ENCODE peak calls at places on chromosomes 16 and 17, in nine cellular contexts. R is PC-9, M is AG04449, B is fibroblast of the aortic adventitia, U is lower lobe of right lung, F is heart right ventricle, S is astrocyte, Z is SK-N-SH, K is HFF-Myc. W is an unnamed sample.

GRCh38 chr17:79941088-79942010 is 94.3 kb downstream of the TBC1D16 start:
- DNase-seq in U (peak), Z (no peak), M (no peak), F (no peak), S (no peak), K (no peak), R (no peak), B (no peak), W (peak)

GRCh38 chr17:39679521-39680192 is 8.2 kb downstream of the PGAP3 start:
- DNase-seq in U (no peak), S (no peak), F (no peak), R (no peak), B (no peak), K (no peak), M (no peak), Z (no peak), W (no peak)

GRCh38 chr16:53511084-53511402 is 8.0 kb upstream of the AKTIP start:
- DNase-seq in M (no peak), F (no peak), Z (no peak), K (no peak), B (no peak), R (no peak), U (no peak), S (no peak), W (no peak)

GRCh38 chr16:24681793-24682192 is 47.7 kb upstream of the TNRC6A start:
- DNase-seq in S (no peak), F (no peak), B (peak), R (peak), M (no peak), K (no peak), Z (no peak), U (no peak), W (no peak)

GRCh38 chr16:4200781-4201137 is 41.1 kb downstream of the SRL start:
- DNase-seq in S (peak), B (peak), F (no peak), M (no peak), U (no peak), R (peak), Z (no peak), K (no peak), W (no peak)

GRCh38 chr16:80616362-80616761 is 75.6 kb downstream of the DYNLRB2 start:
- DNase-seq in M (no peak), S (no peak), R (no peak), U (no peak), Z (no peak), K (no peak), B (no peak), F (no peak), W (no peak)

GRCh38 chr17:28975634-28976033 is 24.3 kb upstream of the PHF12 start:
- DNase-seq in K (no peak), B (no peak), R (no peak), Z (no peak), F (no peak), S (no peak), U (no peak), M (no peak), W (no peak)

GRCh38 chr17:27430882-27431491 is 25.3 kb upstream of the KSR1 start:
- DNase-seq in Z (peak), U (no peak), B (peak), S (no peak), R (no peak), K (peak), F (peak), M (no peak), W (peak)

GRCh38 chr16:10930755-10931093 is 11.5 kb downstream of the DEXI start:
- DNase-seq in M (no peak), R (no peak), Z (no peak), U (no peak), K (no peak), B (no peak), S (no peak), F (no peak), W (no peak)

GRCh38 chr17:5225668-5226457 is 8.8 kb downstream of the SCIMP start:
- DNase-seq in M (no peak), B (no peak), R (no peak), Z (no peak), K (no peak), F (no peak), S (no peak), U (no peak), W (no peak)

DNA sequence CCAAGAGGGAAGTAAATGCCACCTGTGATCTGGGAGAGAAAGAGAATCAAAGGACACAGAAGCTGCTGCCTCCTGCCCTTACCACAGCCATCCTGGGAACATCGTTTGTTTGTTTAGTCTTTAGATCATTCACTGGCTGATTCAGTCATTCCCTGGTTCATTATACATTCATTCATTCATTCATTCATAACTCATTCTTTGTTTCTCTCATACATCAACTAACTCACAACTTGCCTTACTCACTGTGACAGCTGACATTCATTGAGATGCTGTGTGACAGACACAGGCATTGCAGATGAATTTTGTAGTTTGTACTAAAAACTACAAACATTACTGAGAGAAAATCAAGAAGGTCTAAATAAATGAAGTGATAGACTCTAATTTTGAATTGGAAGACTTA is 291.0 kb upstream of the TNRC6C start:
- DNase-seq in K (no peak), R (no peak), B (no peak), Z (no peak), U (no peak), M (no peak), S (no peak), F (no peak), W (no peak)
- H3K4me3 ChIP-seq in K (no peak), R (no peak), B (no peak), Z (no peak), U (peak), M (no peak), S (no peak), F (no peak), W (no peak)

DNA sequence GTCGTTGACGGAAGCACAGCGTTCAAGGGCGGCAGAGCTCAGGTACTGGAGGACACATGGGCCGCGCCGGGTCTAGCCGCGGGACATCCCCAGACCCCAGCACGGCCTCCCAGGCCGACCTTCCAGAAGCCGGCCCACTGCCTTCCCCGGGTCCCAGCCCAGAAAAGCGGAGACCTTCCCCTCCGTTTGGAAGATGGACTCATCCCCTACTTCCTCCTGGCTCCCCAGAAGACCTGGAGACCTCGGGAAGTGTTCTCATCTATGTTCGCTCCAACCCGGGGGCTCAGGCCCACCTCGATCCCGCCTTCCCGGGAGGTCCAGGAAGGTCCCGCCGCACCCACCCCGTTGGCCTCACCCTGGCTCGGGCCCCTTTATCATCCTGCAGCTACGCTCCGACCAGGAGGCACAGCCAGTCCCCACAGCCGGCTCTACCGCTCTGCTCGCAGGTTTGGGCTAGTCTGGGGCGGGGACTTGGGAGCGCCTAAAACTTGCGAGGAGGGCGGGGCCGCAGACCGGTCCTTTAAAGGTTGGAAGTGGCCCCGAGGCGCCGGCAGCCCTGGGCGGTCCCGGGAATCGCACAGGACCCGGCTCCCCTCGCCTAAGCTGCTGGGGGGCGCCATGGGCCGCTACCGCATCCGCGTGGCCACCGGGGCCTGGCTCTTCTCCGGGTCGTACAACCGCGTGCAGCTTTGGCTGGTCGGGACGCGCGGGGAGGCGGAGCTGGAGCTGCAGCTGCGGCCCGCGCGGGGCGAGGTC is at the start of gene ALOX12:
- DNase-seq in R (no peak), F (no peak), B (no peak), Z (no peak), K (no peak), U (no peak), M (no peak), S (no peak), W (no peak)
- H3K4me3 ChIP-seq in R (no peak), F (peak), B (no peak), Z (no peak), K (peak), U (peak), M (peak), S (peak), W (no peak)

GRCh38 chr17:59752446-59752845 is 45.0 kb downstream of the VMP1 start:
- DNase-seq in B (peak), R (no peak), U (no peak), F (no peak), S (no peak), Z (no peak), M (no peak), K (no peak), W (no peak)

GRCh38 chr17:59756236-59756818 is 48.9 kb downstream of the VMP1 start:
- DNase-seq in S (peak), M (peak), F (no peak), U (no peak), R (peak), K (peak), B (peak), Z (no peak), W (no peak)

GRCh38 chr17:59753522-59754467 is 46.3 kb downstream of the VMP1 start:
- DNase-seq in B (peak), K (peak), U (no peak), S (peak), R (peak), F (peak), M (peak), Z (peak), W (no peak)

GRCh38 chr17:59752922-59753321 is 45.5 kb downstream of the VMP1 start:
- DNase-seq in B (no peak), K (no peak), Z (no peak), F (no peak), S (no peak), U (no peak), M (no peak), R (no peak), W (no peak)

DNA sequence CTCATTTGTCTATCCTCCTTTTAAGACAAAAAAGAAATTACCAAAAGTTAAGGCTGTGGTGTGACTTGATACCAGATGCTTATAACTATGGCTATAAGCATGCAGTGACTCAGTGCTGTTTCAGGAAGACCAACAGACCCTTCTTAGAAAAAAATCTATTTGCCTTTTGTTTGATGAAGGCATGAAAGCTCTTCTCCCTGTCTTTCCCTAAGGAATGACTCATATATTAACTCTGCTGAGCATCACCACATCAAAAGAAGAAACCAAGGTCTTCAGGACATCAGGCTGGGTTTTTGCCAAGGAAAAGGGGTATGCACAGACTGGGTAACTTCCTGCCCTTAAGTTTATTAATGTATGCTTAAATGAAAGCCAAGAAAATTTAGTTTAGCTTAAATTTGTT is 47.1 kb downstream of the VMP1 start:
- DNase-seq in Z (no peak), R (peak), F (no peak), B (peak), U (no peak), M (peak), K (peak), S (peak), W (no peak)
- H3K4me3 ChIP-seq in Z (no peak), R (peak), F (no peak), B (no peak), U (no peak), M (no peak), K (no peak), S (no peak), W (no peak)

DNA sequence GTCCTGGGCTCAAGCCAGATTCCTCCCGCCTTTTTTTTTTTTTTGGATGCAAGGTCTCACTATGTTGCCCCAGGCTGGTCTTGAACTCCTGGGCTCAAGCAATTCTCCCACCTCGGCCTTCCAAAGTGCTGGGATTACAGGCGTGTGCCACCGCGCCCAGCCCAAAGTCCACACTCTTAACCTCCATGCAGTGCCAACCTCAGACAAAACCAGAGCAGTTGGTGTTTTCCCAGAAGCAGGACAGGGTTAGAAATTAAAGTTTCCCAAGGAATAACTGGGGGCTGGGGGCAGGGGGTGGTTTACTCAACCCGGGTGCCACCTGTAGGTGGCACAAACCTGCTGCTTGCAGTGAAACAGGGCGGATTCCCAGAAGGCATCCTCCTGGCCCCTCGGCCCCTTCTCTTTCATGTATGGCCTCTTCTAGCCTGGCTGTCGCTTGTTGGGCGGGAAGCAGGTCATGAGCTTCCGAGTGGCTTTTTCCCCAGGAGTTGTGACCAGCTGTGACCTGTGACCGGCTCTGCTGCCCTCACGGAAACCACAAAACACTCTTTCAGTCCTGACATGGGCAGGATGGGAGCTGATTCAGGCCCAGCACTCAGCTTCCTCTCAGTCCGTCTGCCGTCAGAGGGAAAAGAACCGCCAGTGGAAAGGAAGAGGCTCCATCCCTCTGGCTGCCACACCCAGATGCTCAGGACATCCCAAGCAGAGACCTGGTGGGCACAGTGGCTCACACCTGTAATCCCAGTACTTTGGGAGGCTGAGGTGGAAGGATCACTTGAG is 25.6 kb upstream of the USP7 start:
- DNase-seq in S (no peak), K (no peak), U (no peak), F (no peak), R (no peak), M (no peak), B (no peak), Z (no peak), W (no peak)
- H3K4me3 ChIP-seq in S (no peak), K (no peak), U (no peak), F (no peak), R (no peak), M (no peak), B (no peak), Z (no peak), W (no peak)

GRCh38 chr16:2753523-2754020 is 1.1 kb downstream of the SRRM2 start:
- DNase-seq in U (peak), B (peak), S (no peak), Z (no peak), F (no peak), K (no peak), R (no peak), M (no peak), W (no peak)

GRCh38 chr16:2761472-2761871 is 9.0 kb downstream of the SRRM2 start:
- DNase-seq in K (no peak), B (no peak), M (no peak), R (no peak), F (no peak), S (no peak), U (peak), Z (no peak), W (no peak)

GRCh38 chr16:2755158-2755557 is 2.7 kb downstream of the SRRM2 start:
- DNase-seq in K (no peak), R (no peak), Z (no peak), M (no peak), F (no peak), B (no peak), S (no peak), U (no peak), W (no peak)

GRCh38 chr16:2756288-2757015 is 4.0 kb downstream of the SRRM2 start:
- DNase-seq in F (no peak), M (no peak), B (no peak), Z (no peak), K (no peak), R (no peak), S (no peak), U (peak), W (no peak)

DNA sequence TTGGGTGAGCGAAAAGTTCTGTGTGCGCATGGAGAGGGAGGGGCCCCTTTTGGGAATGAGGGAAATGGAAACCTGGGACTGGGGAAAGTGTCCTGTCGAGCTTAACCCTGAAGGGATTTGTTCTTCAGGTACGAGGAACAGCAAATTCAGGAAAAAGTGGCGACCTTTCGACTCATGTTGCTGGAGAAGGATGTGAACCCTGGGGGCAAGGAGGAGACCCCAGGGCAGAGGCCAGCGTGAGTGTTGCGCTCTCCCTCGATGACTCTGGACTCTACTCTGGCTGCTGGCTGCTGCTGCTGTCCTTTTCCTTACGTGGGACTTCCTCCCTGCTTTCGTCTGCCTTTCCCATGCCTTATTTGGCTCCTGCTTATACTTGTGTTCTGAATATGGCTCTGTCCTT is 4.9 kb downstream of the SRRM2 start:
- DNase-seq in R (no peak), Z (no peak), S (no peak), B (no peak), K (no peak), M (no peak), U (peak), F (no peak), W (no peak)
- H3K4me3 ChIP-seq in R (no peak), Z (no peak), S (no peak), B (no peak), K (no peak), M (no peak), U (no peak), F (no peak), W (no peak)

DNA sequence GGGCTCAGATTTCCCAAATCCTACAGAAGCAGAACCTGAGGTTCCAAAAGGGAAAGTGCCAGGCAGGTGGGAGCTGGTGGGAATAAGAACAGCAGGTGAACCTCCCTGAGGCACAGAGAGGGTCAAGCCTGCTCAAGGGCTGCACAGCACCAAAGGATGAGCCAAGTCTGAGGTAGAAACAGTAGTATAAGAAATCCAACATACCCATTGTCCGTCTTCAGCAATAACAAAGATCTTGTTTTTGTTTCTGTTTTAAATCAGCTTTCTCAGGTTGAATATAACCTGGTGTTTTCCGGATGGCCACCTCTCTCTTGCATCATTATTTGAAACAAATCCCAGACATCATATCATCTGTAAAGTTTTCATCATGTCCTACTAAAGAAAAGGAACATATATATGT is 10.6 kb upstream of the CES3 start:
- DNase-seq in M (no peak), B (no peak), Z (no peak), R (no peak), K (no peak), U (no peak), F (no peak), S (no peak), W (no peak)
- H3K4me3 ChIP-seq in M (no peak), B (no peak), Z (no peak), R (no peak), K (no peak), U (no peak), F (no peak), S (no peak), W (no peak)

GRCh38 chr16:49881890-49882289 is 26.0 kb upstream of the ZNF423 start:
- DNase-seq in R (no peak), S (no peak), Z (no peak), K (no peak), F (no peak), M (no peak), U (no peak), B (no peak), W (no peak)

GRCh38 chr16:49874613-49875237 is 18.8 kb upstream of the ZNF423 start:
- DNase-seq in U (no peak), S (no peak), K (no peak), B (no peak), Z (no peak), R (no peak), F (no peak), M (no peak), W (no peak)

GRCh38 chr16:49875812-49876715 is 20.2 kb upstream of the ZNF423 start:
- DNase-seq in R (no peak), K (no peak), U (no peak), M (no peak), B (no peak), F (no peak), S (no peak), Z (no peak), W (no peak)

GRCh38 chr16:49876716-49877129 is 20.8 kb upstream of the ZNF423 start:
- DNase-seq in M (no peak), R (no peak), K (no peak), U (peak), B (no peak), S (no peak), F (peak), Z (peak), W (peak)
- H3K4me3 ChIP-seq in M (no peak), R (no peak), K (no peak), U (peak), B (no peak), S (no peak), F (peak), Z (no peak), W (no peak)

GRCh38 chr16:3101018-3101840 is 2.1 kb upstream of the ZSCAN10 start:
- DNase-seq in F (no peak), S (no peak), U (no peak), K (no peak), M (no peak), B (no peak), Z (peak), R (no peak), W (peak)

GRCh38 chr16:3098459-3099394 is at the start of gene ZSCAN10:
- DNase-seq in K (no peak), Z (no peak), F (no peak), M (no peak), R (no peak), B (no peak), S (no peak), U (no peak), W (no peak)

GRCh38 chr16:3099732-3100499 is 822 bp upstream of the ZSCAN10 start:
- DNase-seq in Z (peak), R (peak), K (peak), F (peak), S (peak), B (peak), M (peak), U (peak), W (peak)

GRCh38 chr16:3099395-3099731 is 269 bp upstream of the ZSCAN10 start:
- DNase-seq in M (no peak), Z (no peak), S (no peak), K (no peak), F (no peak), U (no peak), R (no peak), B (no peak), W (no peak)

GRCh38 chr16:3101841-3102470 is 2.9 kb upstream of the ZSCAN10 start:
- DNase-seq in K (no peak), B (no peak), M (no peak), Z (no peak), U (no peak), R (no peak), F (peak), S (no peak), W (no peak)
- H3K4me3 ChIP-seq in K (no peak), B (no peak), M (no peak), Z (no peak), U (peak), R (no peak), F (no peak), S (no peak), W (no peak)

W was measured in Caco-2.